ENCODE peak calls at places on chromosome 4, in six cellular contexts. A is NCI-H345; J is type B pancreatic cell; S is stimulated activated CD8-positive, alpha-beta memory T cell treated with anti-CD3 and anti-CD28 coated beads, Interleukin-15, amount 100 ng/mL, for 24 hours; I is sigmoid colon; L is dermis blood vessel endothelial cell. P is an unnamed sample.

GRCh38 chr4:25169446-25169845 is 9.2 kb upstream of the SEPSECS start:
- DNase-seq in L (no peak), I (no peak), J (no peak), A (no peak), S (no peak), P (no peak)

GRCh38 chr4:140071806-140072205 is 82.2 kb downstream of the MAML3 start:
- DNase-seq in A (no peak), J (no peak), I (no peak), L (no peak), S (no peak), P (no peak)

GRCh38 chr4:78207951-78208350 is 150.8 kb downstream of the FRAS1 start:
- DNase-seq in S (no peak), I (no peak), L (no peak), A (no peak), J (no peak), P (no peak)

GRCh38 chr4:87949961-87950360 is 25.6 kb upstream of the SPP1 start:
- DNase-seq in J (no peak), L (peak), I (no peak), S (no peak), A (no peak), P (no peak)

GRCh38 chr4:2327579-2327978 is 65.7 kb upstream of the MXD4 start:
- DNase-seq in L (no peak), S (no peak), J (no peak), I (no peak), A (no peak), P (no peak)

GRCh38 chr4:3045500-3045850 is 28.9 kb downstream of the HTT-AS start:
- DNase-seq in S (peak), L (no peak), A (no peak), I (peak), J (no peak), P (no peak)

GRCh38 chr4:140644470-140645185 is 75.9 kb upstream of the UCP1 start:
- DNase-seq in I (no peak), J (no peak), L (no peak), S (no peak), A (no peak), P (no peak)

GRCh38 chr4:153294631-153295030 is 49.9 kb upstream of the MND1 start:
- DNase-seq in A (no peak), J (no peak), L (no peak), I (no peak), S (no peak), P (no peak)

GRCh38 chr4:79141530-79141929 is 184.3 kb downstream of the NAA11 start:
- DNase-seq in J (no peak), I (no peak), L (no peak), A (no peak), S (no peak), P (no peak)

GRCh38 chr4:158949094-158949493 is 153.8 kb upstream of the RAPGEF2 start:
- DNase-seq in I (no peak), L (peak), J (no peak), S (no peak), A (no peak), P (no peak)

GRCh38 chr4:103802766-103803165 is 83.0 kb upstream of the TACR3 start:
- DNase-seq in I (no peak), L (no peak), J (no peak), S (no peak), A (no peak), P (no peak)

GRCh38 chr4:99868126-99868596 is 26.1 kb downstream of the LAMTOR3 start:
- DNase-seq in I (no peak), J (no peak), L (peak), S (no peak), A (no peak), P (no peak)

GRCh38 chr4:148514041-148514440 is 71.8 kb upstream of the NR3C2 start:
- DNase-seq in L (peak), A (no peak), S (no peak), J (no peak), I (no peak), P (no peak)

GRCh38 chr4:183987529-183987946 is 82.4 kb downstream of the STOX2 start:
- DNase-seq in A (no peak), I (peak), S (no peak), L (peak), J (peak), P (peak)

GRCh38 chr4:16442296-16442695 is 216.0 kb upstream of the TAPT1 start:
- DNase-seq in J (no peak), L (no peak), A (no peak), I (no peak), S (no peak), P (no peak)

GRCh38 chr4:144399927-144400326 is 246.0 kb upstream of the HHIP start:
- DNase-seq in I (no peak), L (peak), J (no peak), S (no peak), A (peak), P (peak)

GRCh38 chr4:186622788-186623464 is 67.6 kb upstream of the MTNR1A start:
- DNase-seq in L (peak), A (no peak), J (no peak), I (no peak), S (no peak), P (no peak)

GRCh38 chr4:28248269-28248668 is 1387.6 kb downstream of the STIM2 start:
- DNase-seq in A (no peak), J (no peak), I (no peak), S (no peak), L (no peak), P (no peak)

GRCh38 chr4:186855111-186855510 is 131.5 kb upstream of the FAT1 start:
- DNase-seq in A (no peak), S (no peak), L (no peak), I (no peak), J (no peak), P (no peak)

GRCh38 chr4:147056951-147057630 is 111.4 kb upstream of the TTC29 start:
- DNase-seq in A (no peak), J (no peak), S (no peak), L (peak), I (no peak), P (no peak)

GRCh38 chr4:2251073-2251794 is 9.3 kb upstream of the HAUS3 start:
- DNase-seq in L (no peak), J (no peak), I (peak), A (no peak), S (no peak), P (no peak)

GRCh38 chr4:151573945-151574344 is 165.0 kb downstream of the FHIP1A start:
- DNase-seq in I (no peak), S (no peak), L (no peak), A (no peak), J (no peak), P (no peak)

GRCh38 chr4:110197421-110198398 is 705 bp downstream of the ELOVL6 start:
- DNase-seq in S (peak), I (peak), A (peak), J (peak), L (peak), P (peak)

GRCh38 chr4:156581693-156582092 is 389.9 kb downstream of the PDGFC start:
- DNase-seq in S (no peak), I (no peak), A (peak), L (no peak), J (no peak), P (no peak)